ENCODE peak calls at places on chromosomes 13 and 19, in eight cellular contexts. H, G, M, D, Q, L, Y and T are unnamed samples.

GRCh38 chr13:19862511-19863313 is 737 bp downstream of the ZMYM5 start:
- DNase-seq in H (peak), Y (peak), Q (peak), L (no peak), M (peak), G (no peak), D (no peak), T (no peak)

GRCh38 chr13:40653558-40654318 is 12.7 kb downstream of the FOXO1 start:
- DNase-seq in M (no peak), Y (no peak), G (no peak), Q (peak), H (no peak), L (no peak), D (no peak), T (no peak)

GRCh38 chr13:113769106-113769505 is 10.1 kb downstream of the TMEM255B start:
- DNase-seq in M (no peak), L (no peak), D (no peak), Y (no peak), H (no peak), G (no peak), Q (no peak), T (no peak)

GRCh38 chr19:7961930-7962626 is 18.6 kb upstream of the TIMM44 start:
- DNase-seq in H (no peak), M (no peak), L (no peak), Q (no peak), D (no peak), G (no peak), Y (no peak), T (peak)

GRCh38 chr19:10838377-10838776 is 2.4 kb upstream of the TMED1 start:
- DNase-seq in Y (no peak), M (no peak), H (no peak), L (no peak), D (no peak), Q (no peak), G (peak), T (no peak)

GRCh38 chr19:51691122-51692064 is 1.7 kb upstream of the SPACA6 start:
- DNase-seq in H (no peak), Q (peak), L (no peak), Y (no peak), D (no peak), M (peak), G (no peak), T (peak)

GRCh38 chr19:639251-640155 is at the start of gene FGF22:
- DNase-seq in Y (peak), D (peak), H (peak), Q (peak), M (peak), G (peak), L (peak), T (peak)

GRCh38 chr19:55253264-55253663 is 5.6 kb downstream of the PPP6R1 start:
- DNase-seq in L (no peak), D (no peak), Q (no peak), G (peak), M (no peak), H (peak), Y (no peak), T (no peak)

GRCh38 chr19:44741258-44741731 is 7.2 kb upstream of the BCL3 start:
- DNase-seq in Q (peak), H (no peak), D (no peak), G (peak), Y (no peak), L (no peak), M (peak), T (no peak)

GRCh38 chr19:37983153-37983552 is 76.1 kb downstream of the SIPA1L3 start:
- DNase-seq in Y (no peak), G (no peak), M (peak), D (no peak), L (no peak), Q (no peak), H (no peak), T (no peak)

GRCh38 chr13:25874907-25875306 is 176.9 kb downstream of the SHISA2 start:
- DNase-seq in Y (peak), L (no peak), D (no peak), H (no peak), G (no peak), Q (no peak), M (no peak), T (peak)

GRCh38 chr13:71863249-71863648 is 3.8 kb downstream of the DACH1 start:
- DNase-seq in D (no peak), Y (no peak), H (no peak), Q (no peak), L (no peak), M (no peak), G (no peak), T (no peak)

GRCh38 chr13:90997951-90998350 is 349.5 kb upstream of the MIR17HG start:
- DNase-seq in Q (no peak), G (no peak), M (no peak), D (no peak), L (no peak), Y (no peak), H (no peak), T (no peak)

GRCh38 chr13:47897411-47898050 is 103.5 kb downstream of the SUCLA2 start:
- DNase-seq in D (no peak), M (no peak), H (no peak), Y (no peak), G (no peak), L (no peak), Q (peak), T (no peak)

GRCh38 chr19:23992348-23992747 is 77.7 kb downstream of the ZNF726 start:
- DNase-seq in Y (no peak), M (no peak), Q (no peak), H (no peak), D (no peak), L (no peak), G (no peak), T (no peak)

GRCh38 chr19:23996549-23996948 is 81.9 kb downstream of the ZNF726 start:
- DNase-seq in Y (no peak), M (no peak), Q (no peak), L (no peak), H (no peak), D (no peak), G (no peak), T (peak)

GRCh38 chr19:23986623-23987022 is 71.9 kb downstream of the ZNF726 start:
- DNase-seq in H (no peak), M (no peak), D (no peak), Q (no peak), L (no peak), G (no peak), Y (no peak), T (no peak)

DNA sequence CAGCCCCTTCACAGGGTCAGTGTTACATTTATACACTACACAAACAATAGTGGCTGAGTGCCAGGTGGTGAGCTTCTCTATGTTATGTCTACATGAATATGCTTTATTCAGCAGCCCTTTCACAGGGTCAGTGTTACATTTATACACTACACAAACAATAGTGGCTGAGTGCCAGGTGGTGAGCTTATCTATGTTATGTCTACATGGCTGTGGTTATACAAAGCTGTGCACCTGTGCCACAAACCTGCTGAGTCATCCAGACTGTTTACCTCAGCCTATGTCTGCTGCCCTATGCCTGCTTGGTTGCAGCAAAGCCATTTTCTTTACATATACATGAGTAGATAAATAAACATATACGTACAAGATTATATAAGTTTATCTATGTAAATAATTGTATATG is 76.5 kb downstream of the ZNF726 start:
- DNase-seq in G (no peak), D (no peak), H (no peak), Y (no peak), M (no peak), Q (peak), L (no peak), T (no peak)
- H3K27ac ChIP-seq in G (no peak), D (no peak), H (no peak), Y (no peak), M (no peak), Q (no peak), L (no peak), T (no peak)

GRCh38 chr19:13848811-13849241 is 28.1 kb upstream of the NANOS3 start:
- DNase-seq in H (no peak), D (no peak), M (no peak), L (no peak), G (no peak), Q (no peak), Y (no peak), T (no peak)

GRCh38 chr19:13847900-13848677 is 28.8 kb upstream of the NANOS3 start:
- DNase-seq in Q (no peak), M (no peak), H (no peak), G (no peak), L (no peak), Y (no peak), D (no peak), T (no peak)

GRCh38 chr19:13850910-13851753 is 25.8 kb upstream of the NANOS3 start:
- DNase-seq in G (peak), Q (peak), M (peak), Y (peak), L (peak), H (peak), D (peak), T (no peak)

GRCh38 chr19:13849991-13850909 is 26.7 kb upstream of the NANOS3 start:
- DNase-seq in G (peak), L (no peak), Y (peak), Q (peak), H (peak), D (peak), M (peak), T (no peak)

GRCh38 chr19:13849277-13849676 is 27.7 kb upstream of the NANOS3 start:
- DNase-seq in G (no peak), L (no peak), M (no peak), Q (no peak), H (no peak), Y (no peak), D (no peak), T (no peak)
- H3K27ac ChIP-seq in G (peak), L (peak), M (peak), Q (no peak), H (no peak), Y (no peak), D (peak), T (peak)

GRCh38 chr13:109904218-109904617 is 117.8 kb upstream of the IRS2 start:
- DNase-seq in L (no peak), D (no peak), Q (no peak), Y (no peak), M (no peak), G (no peak), H (no peak), T (peak)

GRCh38 chr13:109899748-109900147 is 113.4 kb upstream of the IRS2 start:
- DNase-seq in H (no peak), Y (no peak), L (no peak), M (no peak), Q (no peak), G (no peak), D (no peak), T (no peak)

GRCh38 chr13:109900723-109901122 is 114.3 kb upstream of the IRS2 start:
- DNase-seq in Y (no peak), Q (no peak), L (no peak), D (no peak), G (no peak), H (no peak), M (no peak), T (no peak)

GRCh38 chr13:109897988-109898623 is 111.7 kb upstream of the IRS2 start:
- DNase-seq in L (no peak), Y (no peak), G (no peak), D (no peak), M (no peak), Q (no peak), H (no peak), T (no peak)

DNA sequence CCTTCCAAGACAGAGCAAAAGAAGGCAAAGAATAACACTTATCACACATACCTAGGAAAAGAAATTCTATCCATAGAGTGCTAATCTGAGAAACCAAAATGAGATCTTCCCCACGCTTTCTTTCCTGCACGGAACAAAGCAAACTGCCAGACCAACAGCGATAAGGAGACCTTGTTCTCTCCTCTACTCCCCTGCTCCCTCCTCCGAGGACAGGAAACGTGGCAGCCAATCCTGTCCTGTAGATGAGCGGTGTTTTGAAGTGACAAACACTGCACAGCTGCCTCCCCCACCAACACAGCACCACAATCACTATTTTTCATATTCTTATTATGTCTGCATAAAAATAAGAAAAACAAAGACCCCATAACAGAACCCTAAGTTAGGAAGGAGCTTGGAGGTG is 113.9 kb upstream of the IRS2 start:
- DNase-seq in G (no peak), D (no peak), Y (no peak), Q (peak), H (no peak), L (no peak), M (no peak), T (no peak)
- H3K27ac ChIP-seq in G (no peak), D (no peak), Y (no peak), Q (no peak), H (no peak), L (no peak), M (no peak), T (no peak)

DNA sequence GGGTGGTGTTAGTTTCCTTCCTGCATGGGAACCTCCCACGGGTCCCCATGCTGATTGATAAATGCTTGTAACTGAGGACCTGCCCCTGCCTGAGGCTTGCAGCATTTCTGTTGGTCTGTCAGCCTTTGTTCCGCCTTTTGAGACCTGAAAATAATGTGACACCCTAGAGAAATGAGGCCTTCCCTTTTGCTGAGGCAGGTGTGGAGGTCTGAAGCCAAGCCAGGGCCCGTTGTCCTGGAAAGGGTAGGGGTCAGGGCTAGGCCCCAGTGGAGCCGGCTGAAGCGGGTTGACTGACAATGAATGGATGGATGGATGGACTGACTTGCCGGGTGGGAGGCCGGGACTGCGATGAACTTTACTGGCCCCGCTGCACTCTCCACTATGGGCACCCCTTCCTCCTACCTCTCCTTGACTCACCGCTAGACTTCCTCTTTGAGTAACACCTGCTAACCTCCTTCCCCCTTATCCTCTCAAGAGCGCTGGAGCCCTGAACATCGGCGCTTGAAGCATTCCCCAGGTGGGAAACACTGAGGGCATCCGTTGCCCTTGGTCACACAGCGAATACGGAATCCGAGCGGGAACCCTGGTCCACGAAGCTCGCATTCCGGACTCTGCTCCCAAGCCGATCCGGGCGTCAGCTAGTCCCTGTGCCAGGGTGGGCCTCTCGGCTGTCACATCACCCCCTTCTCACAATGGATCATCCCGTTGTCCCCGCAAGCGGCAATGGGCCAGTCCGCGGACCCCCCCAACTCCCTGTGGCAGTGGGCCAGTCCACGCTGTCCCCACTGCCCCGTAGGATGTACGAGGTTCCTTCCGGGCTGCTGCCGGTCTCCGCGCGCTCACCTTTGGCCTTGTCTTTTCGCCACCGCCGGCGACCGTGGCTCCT is 4.4 kb downstream of the LIPE start:
- DNase-seq in Q (no peak), Y (peak), H (no peak), M (no peak), G (no peak), D (no peak), L (no peak), T (peak)
- H3K27ac ChIP-seq in Q (no peak), Y (peak), H (no peak), M (peak), G (peak), D (peak), L (no peak), T (peak)

DNA sequence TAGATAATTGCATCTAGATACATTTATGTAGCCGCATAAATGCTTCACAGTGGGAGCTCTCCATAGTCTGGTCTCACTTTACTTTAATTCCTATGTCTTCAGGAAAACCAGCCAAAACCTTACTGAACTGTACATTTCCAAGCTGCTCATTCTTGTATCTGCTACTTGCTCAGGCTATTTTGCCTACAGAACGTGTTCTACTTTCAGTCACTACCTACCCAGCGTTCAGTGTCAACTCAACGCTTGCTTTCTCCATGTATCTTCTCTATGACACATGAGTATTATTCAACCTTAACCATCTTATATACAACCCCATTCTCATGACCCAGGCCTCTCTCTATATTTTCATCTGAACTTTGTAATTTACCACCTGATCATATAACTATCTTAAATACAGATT is 101.9 kb downstream of the KLF12 start:
- DNase-seq in M (no peak), Q (no peak), D (no peak), H (no peak), Y (no peak), L (no peak), G (no peak), T (no peak)
- H3K27ac ChIP-seq in M (no peak), Q (no peak), D (no peak), H (no peak), Y (no peak), L (no peak), G (no peak), T (no peak)

DNA sequence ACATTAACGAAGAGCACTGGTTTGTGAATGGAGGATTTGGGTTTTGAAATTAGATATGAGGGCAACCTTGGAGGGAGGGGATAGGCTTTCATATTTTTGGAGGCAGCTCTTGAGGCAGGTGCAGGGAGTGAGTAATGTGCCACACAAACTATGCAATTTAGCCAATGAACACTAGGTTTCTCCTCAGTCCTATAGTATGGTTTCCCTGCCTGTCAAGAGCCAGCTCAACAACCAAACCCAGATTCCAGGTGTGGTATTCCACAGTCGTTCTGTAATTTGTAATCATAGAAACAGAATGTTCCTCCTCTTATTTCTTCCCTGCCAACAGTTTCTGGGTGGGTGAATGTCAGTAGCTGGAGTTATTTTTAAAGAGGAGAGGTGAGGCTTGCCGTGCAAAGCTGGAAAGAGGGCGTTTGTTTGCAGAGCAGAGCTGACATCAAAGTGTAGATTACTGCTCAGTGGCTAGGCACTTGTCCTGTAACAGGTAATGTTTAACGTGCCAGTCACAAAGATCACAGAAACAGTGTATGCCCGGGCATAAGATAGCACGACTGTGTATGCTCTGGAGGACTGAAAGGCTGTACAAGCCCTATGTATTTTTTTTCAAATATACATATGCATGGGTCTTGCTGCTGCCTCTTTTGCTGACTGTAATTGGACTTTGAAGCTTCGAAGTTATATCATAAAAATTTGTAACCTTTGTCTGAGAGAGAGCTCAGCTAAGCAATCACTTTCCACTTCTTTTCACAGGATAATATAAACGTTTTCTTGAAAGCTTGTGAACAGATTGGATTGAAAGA is 124.3 kb downstream of the LMO7 start:
- DNase-seq in L (no peak), H (peak), D (no peak), Y (no peak), Q (no peak), G (no peak), M (peak), T (no peak)
- H3K27ac ChIP-seq in L (no peak), H (peak), D (peak), Y (peak), Q (peak), G (peak), M (peak), T (no peak)

GRCh38 chr13:29953542-29953941 is 103.1 kb upstream of the UBL3 start:
- DNase-seq in G (no peak), Y (no peak), M (no peak), D (no peak), H (no peak), Q (peak), L (no peak), T (no peak)

GRCh38 chr13:29948791-29949190 is 98.4 kb upstream of the UBL3 start:
- DNase-seq in Y (no peak), M (no peak), D (no peak), G (no peak), Q (no peak), H (no peak), L (no peak), T (no peak)

GRCh38 chr13:29954082-29955043 is 103.9 kb upstream of the UBL3 start:
- DNase-seq in D (no peak), G (no peak), Y (peak), H (peak), L (no peak), M (no peak), Q (no peak), T (no peak)

GRCh38 chr13:29955137-29955650 is 104.8 kb upstream of the UBL3 start:
- DNase-seq in Y (no peak), L (no peak), H (no peak), D (no peak), G (no peak), Q (no peak), M (no peak), T (no peak)

DNA sequence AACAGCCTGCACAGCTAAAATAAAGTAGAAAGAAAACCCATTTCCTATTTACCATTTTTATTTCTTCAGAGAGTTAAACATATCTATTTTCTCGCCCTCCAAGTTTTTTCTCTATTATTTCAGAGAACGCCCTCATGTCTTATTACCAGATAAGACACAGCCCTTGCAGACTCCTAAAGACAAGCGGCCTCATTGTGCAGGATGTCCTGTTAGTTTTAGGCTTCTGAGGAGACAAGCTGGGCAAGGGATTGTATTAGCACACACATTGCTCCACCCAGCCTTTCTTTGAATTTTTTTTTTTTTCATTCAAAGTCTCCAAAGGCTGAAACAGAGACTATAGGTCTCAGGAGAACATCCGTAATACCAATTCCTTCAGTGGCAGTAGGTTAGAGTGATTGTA is 101.8 kb upstream of the UBL3 start:
- DNase-seq in G (no peak), L (no peak), D (no peak), M (no peak), Q (peak), H (no peak), Y (no peak), T (no peak)
- H3K27ac ChIP-seq in G (no peak), L (no peak), D (no peak), M (no peak), Q (no peak), H (no peak), Y (no peak), T (no peak)

GRCh38 chr13:112068531-112069062 is 1.6 kb downstream of the SOX1 start:
- DNase-seq in Q (no peak), Y (no peak), L (no peak), H (no peak), D (no peak), M (no peak), G (peak), T (no peak)
- H3K27ac ChIP-seq in Q (no peak), Y (no peak), L (no peak), H (no peak), D (no peak), M (no peak), G (no peak), T (no peak)